ENCODE peak calls at places on chromosomes 13 and 19, in five cellular contexts. G is sigmoid colon, V is prostate gland, P is transverse colon, A is HCT116. Y is an unnamed sample. For H3K4me1, the result is how much of the 10 kb centered on the place peaks cover.

GRCh38 chr13:66689628-66690027 is 540.5 kb downstream of the PCDH9 start:
- DNase-seq in G (no peak), A (no peak), P (no peak), V (no peak), Y (no peak)

GRCh38 chr19:51181913-51182419 is 39.9 kb downstream of the SIGLEC7 start:
- DNase-seq in P (no peak), A (no peak), V (no peak), G (no peak), Y (peak)

GRCh38 chr19:46579286-46579944 is 21.7 kb upstream of the CALM3 start:
- DNase-seq in P (no peak), V (no peak), A (no peak), G (no peak), Y (no peak)

GRCh38 chr19:6890938-6891337 is 3.6 kb downstream of the ADGRE1 start:
- DNase-seq in A (no peak), V (no peak), P (no peak), G (no peak), Y (no peak)

GRCh38 chr13:109998808-109999528 is 212.6 kb upstream of the IRS2 start:
- DNase-seq in P (no peak), V (no peak), G (no peak), A (no peak), Y (no peak)

GRCh38 chr13:89066868-89067466 is 1395.8 kb downstream of the SLITRK5 start:
- DNase-seq in V (peak), A (peak), G (no peak), P (peak), Y (no peak)

GRCh38 chr19:13906525-13906904 is 514 bp downstream of the CC2D1A start:
- DNase-seq in V (no peak), A (no peak), G (no peak), P (peak), Y (no peak)

GRCh38 chr19:38915329-38916321 is 3.6 kb upstream of the CCER2 start:
- DNase-seq in A (no peak), P (no peak), V (no peak), G (no peak), Y (peak)

GRCh38 chr13:108895220-108895704 is 265.9 kb downstream of the MYO16 start:
- DNase-seq in P (no peak), A (no peak), G (no peak), V (no peak), Y (no peak)

GRCh38 chr19:15321739-15322138 is 10.6 kb downstream of the BRD4 start:
- DNase-seq in G (no peak), A (no peak), P (no peak), V (no peak), Y (no peak)
- H3K4me1 ChIP-seq in G (under half), A (under half), P (half or more), V (under half), Y (half or more)

GRCh38 chr13:99979453-99980200 is 2.0 kb upstream of the ZIC2 start:
- DNase-seq in A (no peak), G (no peak), P (no peak), V (no peak), Y (no peak)

GRCh38 chr13:99978781-99979452 is 2.7 kb upstream of the ZIC2 start:
- DNase-seq in P (no peak), A (no peak), V (no peak), G (no peak), Y (no peak)

GRCh38 chr13:99981115-99982020 is at the start of gene ZIC2:
- DNase-seq in P (no peak), A (peak), G (no peak), V (no peak), Y (peak)

GRCh38 chr13:99982021-99982740 is 597 bp downstream of the ZIC2 start:
- DNase-seq in V (no peak), P (no peak), G (no peak), A (no peak), Y (peak)

DNA sequence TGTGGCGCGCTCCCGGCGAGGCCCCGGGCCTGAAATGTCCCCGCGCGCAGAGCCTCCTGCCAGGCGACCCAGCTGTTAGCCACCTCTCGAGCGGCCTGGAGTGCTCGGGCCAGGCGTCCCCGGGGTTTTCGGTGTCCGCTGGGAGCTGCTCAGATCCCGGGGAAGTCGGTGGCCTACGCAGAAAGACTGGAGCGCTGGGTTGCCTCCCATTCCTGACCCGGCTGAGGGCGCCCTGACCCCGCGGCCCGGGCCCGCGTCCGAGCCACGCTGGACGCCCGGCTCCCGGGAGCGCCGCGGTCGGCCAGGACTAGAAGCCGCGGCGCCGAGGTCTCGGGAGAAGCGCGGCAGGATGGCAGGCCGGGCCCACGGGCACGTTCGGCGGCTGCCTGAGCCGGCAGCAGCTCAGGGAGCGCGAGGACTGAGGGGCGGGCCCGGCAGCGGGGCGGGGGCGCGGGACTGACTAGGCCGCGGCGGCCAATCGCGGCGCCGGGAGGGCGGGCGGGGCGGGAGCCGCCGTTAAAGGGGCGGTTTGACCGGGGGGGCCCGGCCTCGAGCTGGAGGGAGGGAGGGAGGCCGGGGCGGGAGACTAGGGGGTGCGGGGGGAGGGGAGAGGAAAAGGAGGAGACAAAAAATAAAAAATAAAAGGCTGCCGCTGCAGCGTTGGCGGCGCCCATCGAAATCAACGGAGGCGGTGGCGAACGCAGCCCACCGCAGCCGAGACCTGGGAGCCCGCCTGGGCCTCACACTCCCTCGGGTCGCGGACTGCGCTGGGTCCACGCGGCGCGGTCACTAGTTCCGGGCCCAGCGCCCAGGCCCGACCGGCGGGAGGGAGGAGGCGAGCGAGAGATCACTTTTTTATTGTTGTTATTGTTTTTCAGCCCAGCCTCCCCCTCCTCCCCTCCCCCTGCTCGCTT is 1.1 kb upstream of the ZIC2 start:
- DNase-seq in V (peak), A (peak), G (no peak), P (peak), Y (peak)
- TF ChIP-seq POLR2A in V (no peak), A (peak), G (no peak), P (no peak), Y (no peak)

DNA sequence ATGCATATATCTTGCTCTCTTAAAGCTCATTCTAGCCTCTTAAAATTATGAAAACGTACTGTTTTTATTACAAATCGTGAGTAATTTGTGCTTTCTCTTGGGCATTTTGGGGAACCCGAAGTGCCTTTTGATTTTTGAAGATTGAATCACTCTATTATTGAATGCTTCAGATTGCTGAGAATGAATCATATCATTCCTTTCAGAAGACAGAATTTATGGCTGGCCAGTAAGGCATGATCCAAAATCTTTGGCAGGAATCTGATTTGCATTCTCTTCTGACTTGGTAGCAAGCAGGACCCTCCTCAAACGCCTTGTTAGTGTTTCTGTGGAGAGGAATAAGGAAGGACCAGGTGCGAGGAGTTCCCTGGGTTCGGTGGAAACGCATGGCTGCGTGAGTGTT is 49.5 kb downstream of the STARD13 start:
- DNase-seq in G (no peak), P (no peak), A (no peak), V (no peak), Y (no peak)
- TF ChIP-seq POLR2AphosphoS5 in G (peak), P (peak), A (no peak), V (no peak), Y (no peak)

GRCh38 chr13:70424928-70425327 is 316.7 kb upstream of the KLHL1 start:
- DNase-seq in A (no peak), G (no peak), P (no peak), V (no peak), Y (no peak)

DNA sequence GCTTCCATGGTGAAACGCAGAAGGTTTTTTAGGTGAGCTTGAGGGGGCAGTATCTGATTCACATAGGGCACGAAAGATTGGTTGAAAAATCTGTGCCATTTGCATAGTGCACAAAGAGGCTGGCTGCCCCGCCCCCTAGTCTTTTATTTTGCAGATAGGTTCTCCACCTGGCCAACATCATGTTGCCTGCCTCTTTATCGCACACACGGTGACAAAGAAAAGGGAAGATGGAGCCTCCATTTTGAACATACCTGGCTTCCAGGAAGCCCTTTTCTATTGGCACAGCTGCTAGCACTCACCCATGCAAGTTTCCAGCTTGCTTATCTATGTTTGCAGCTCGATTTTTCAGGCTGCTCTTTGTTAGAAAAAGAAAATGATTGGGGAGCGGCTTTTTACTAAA is 316.2 kb upstream of the KLHL1 start:
- DNase-seq in A (no peak), P (no peak), V (no peak), G (no peak), Y (no peak)
- H3K4me1 ChIP-seq in A (under half), P (under half), V (under half), G (under half), Y (under half)

DNA sequence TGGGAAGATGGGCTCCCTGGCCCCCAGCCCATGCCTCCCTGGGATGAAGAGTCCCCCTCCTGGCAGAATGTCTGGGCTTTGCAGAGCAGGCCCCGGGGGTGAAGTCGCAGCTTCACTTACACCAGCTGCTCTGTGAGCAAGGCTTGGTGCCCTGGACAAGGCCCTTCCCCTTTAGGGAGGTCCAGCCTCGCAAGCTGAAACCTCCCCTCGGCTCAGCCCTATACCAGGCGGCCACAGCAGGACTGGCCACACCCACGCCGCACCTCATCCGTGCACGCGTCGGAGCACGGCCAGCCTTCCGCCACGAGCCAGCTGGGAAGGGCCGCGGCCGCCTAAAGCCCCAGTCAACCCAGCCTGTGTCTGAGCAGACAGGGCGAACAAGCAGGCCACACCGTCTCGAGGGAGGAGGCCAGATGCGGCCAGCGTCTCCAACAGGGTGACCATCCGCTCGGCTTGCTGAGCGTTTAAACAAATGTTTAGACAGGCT is 83.2 kb upstream of the MCF2L start:
- DNase-seq in A (peak), G (peak), P (peak), V (peak), Y (peak)
- TF ChIP-seq POLR2A in A (no peak), G (no peak), P (peak), V (peak), Y (no peak)

DNA sequence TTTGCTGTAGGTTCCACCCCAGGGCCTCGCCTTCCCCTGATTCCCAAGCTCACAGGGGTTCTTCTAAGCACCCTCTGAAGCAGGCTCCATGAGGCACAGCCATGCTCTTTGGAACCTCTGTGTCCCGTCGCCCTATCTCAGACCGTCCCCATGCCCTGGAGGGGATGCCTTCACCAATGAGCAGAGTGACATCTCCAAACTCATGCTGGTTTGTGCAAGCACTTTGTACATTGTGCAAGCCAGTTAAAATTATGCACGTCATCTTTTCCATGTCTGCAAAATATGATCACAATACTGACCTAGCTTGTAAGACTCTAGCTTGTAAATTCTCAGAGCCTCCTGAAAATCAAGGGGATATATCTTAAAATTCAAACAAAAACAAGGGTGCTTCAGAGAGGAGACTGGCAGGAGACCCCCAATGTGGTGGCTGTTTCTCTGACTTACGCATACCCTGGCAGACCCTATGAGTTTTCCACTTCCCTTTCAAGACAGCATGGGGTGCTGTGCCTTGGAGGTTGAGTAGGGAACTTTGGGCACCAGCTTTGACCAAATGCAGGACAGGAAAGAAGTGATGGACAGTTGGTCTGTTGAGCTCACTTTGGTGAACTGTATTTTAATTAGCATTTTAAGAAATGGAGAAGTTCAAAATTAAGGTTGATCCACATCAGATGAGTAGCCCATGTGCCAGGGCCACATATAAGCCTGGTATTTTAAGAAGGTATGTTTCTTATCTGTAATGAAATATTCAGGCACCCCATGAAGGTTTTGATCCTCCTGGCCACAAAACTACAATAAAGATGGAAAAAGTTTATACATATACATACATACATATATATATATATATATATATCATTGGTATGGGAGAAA is 46.2 kb upstream of the RAP2A start:
- DNase-seq in V (no peak), P (no peak), G (no peak), A (no peak), Y (no peak)
- TF ChIP-seq POLR2AphosphoS5 in V (no peak), P (no peak), G (peak), A (no peak), Y (peak)

GRCh38 chr13:114035186-114035582 is 61.3 kb upstream of the C13orf46 start:
- DNase-seq in P (no peak), G (no peak), V (no peak), A (no peak), Y (no peak)
- H3K4me1 ChIP-seq in P (under half), G (under half), V (under half), A (under half), Y (half or more)

Y was measured in spleen.